ENCODE peak calls at places on chromosomes 6 and 20, in six cellular contexts. F is lower leg skin, J is epithelial cell of proximal tubule, L is mesothelial cell of epicardium, Z is fibroblast of lung, C is fibroblast of villous mesenchyme. M is an unnamed sample.

GRCh38 chr6:48194596-48195295 is 83.7 kb upstream of the PTCHD4 start:
- DNase-seq in F (no peak), J (peak), L (no peak), Z (peak), C (no peak), M (no peak)

GRCh38 chr6:87908978-87909802 is 138.5 kb upstream of the SPACA1 start:
- DNase-seq in F (no peak), J (no peak), L (no peak), Z (no peak), C (no peak), M (no peak)

GRCh38 chr6:80457044-80457933 is 350.8 kb downstream of the BCKDHB start:
- DNase-seq in F (peak), J (peak), L (no peak), Z (peak), C (peak), M (no peak)

GRCh38 chr6:103177800-103178199 is 1681.9 kb downstream of the HACE1 start:
- DNase-seq in F (no peak), J (no peak), L (no peak), Z (no peak), C (no peak), M (no peak)

GRCh38 chr6:89034586-89035251 is 45.8 kb upstream of the PNRC1 start:
- DNase-seq in F (peak), J (peak), L (no peak), Z (peak), C (peak), M (no peak)

GRCh38 chr6:153511896-153512496 is 380.9 kb upstream of the RGS17 start:
- DNase-seq in F (no peak), J (no peak), L (no peak), Z (peak), C (peak), M (no peak)

GRCh38 chr20:50318709-50319108 is 128.1 kb downstream of the CEBPB start:
- DNase-seq in F (no peak), J (no peak), L (no peak), Z (no peak), C (no peak), M (no peak)

GRCh38 chr6:37487891-37488290 is 11.8 kb downstream of the CCDC167 start:
- DNase-seq in F (no peak), J (no peak), L (no peak), Z (no peak), C (no peak), M (no peak)

GRCh38 chr6:75206338-75207210 is 721 bp upstream of the COL12A1 start:
- DNase-seq in F (no peak), J (no peak), L (no peak), Z (no peak), C (peak), M (peak)

GRCh38 chr20:21739682-21740081 is 34.2 kb downstream of the PAX1 start:
- DNase-seq in F (no peak), J (no peak), L (no peak), Z (no peak), C (no peak), M (no peak)

GRCh38 chr20:21251278-21251677 is 51.9 kb upstream of the XRN2 start:
- DNase-seq in F (no peak), J (no peak), L (no peak), Z (no peak), C (peak), M (no peak)

GRCh38 chr6:624979-625378 is 31.9 kb downstream of the HUS1B start:
- DNase-seq in F (no peak), J (no peak), L (no peak), Z (peak), C (peak), M (no peak)
- TF ChIP-seq CTCF in F (no peak), J (peak), L (no peak), Z (peak), C (peak), M (peak)

GRCh38 chr20:3472105-3472504 is 1.3 kb downstream of the ATRN start:
- DNase-seq in F (no peak), J (no peak), L (no peak), Z (no peak), C (no peak), M (no peak)

GRCh38 chr20:3471397-3472021 is 691 bp downstream of the ATRN start:
- DNase-seq in F (no peak), J (no peak), L (no peak), Z (no peak), C (no peak), M (no peak)

GRCh38 chr20:3470627-3471396 is at the start of gene ATRN:
- DNase-seq in F (peak), J (no peak), L (peak), Z (peak), C (peak), M (peak)

GRCh38 chr20:3473324-3473723 is 2.5 kb downstream of the ATRN start:
- DNase-seq in F (no peak), J (no peak), L (no peak), Z (no peak), C (no peak), M (no peak)

GRCh38 chr20:3470208-3470626 is 601 bp upstream of the ATRN start:
- DNase-seq in F (no peak), J (no peak), L (no peak), Z (no peak), C (no peak), M (no peak)
- TF ChIP-seq CTCF in F (no peak), J (no peak), L (no peak), Z (no peak), C (no peak), M (no peak)

GRCh38 chr20:33240923-33241322 is 5.1 kb downstream of the BPIFA1 start:
- DNase-seq in F (no peak), J (no peak), L (no peak), Z (no peak), C (no peak), M (no peak)
- TF ChIP-seq CTCF in F (no peak), J (no peak), L (no peak), Z (no peak), C (no peak), M (no peak)

GRCh38 chr6:15485875-15486274 is 177.0 kb downstream of the DTNBP1 start:
- DNase-seq in F (no peak), J (no peak), L (no peak), Z (no peak), C (no peak), M (no peak)

GRCh38 chr6:15490242-15491100 is 172.4 kb downstream of the DTNBP1 start:
- DNase-seq in F (no peak), J (no peak), L (no peak), Z (no peak), C (no peak), M (no peak)

GRCh38 chr6:15489563-15489962 is 173.3 kb downstream of the DTNBP1 start:
- DNase-seq in F (no peak), J (no peak), L (no peak), Z (no peak), C (no peak), M (no peak)

GRCh38 chr6:15484115-15484514 is 178.7 kb downstream of the DTNBP1 start:
- DNase-seq in F (no peak), J (no peak), L (no peak), Z (no peak), C (no peak), M (no peak)

DNA sequence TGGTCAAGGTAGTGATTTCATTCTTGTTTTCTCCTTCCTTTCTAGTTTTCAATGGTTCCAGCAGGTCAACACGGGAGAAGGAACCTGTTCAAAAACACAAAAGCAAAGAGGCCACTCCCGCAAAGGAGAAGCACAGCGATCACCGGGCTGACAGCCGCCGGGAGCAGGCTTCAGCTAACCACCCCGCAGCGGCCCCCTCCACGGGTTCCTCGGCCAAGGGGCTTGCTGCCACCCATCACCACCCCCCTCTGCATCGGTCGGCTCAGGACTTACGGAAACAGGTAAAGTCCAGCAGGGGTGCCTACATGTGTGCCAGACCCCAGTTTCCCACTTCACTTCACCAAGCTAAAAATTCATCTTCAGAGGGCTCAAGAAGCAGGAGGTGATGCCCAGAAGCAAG is 175.6 kb downstream of the DTNBP1 start:
- DNase-seq in F (no peak), J (no peak), L (no peak), Z (no peak), C (no peak), M (no peak)
- TF ChIP-seq CTCF in F (no peak), J (no peak), L (no peak), Z (no peak), C (no peak), M (no peak)

DNA sequence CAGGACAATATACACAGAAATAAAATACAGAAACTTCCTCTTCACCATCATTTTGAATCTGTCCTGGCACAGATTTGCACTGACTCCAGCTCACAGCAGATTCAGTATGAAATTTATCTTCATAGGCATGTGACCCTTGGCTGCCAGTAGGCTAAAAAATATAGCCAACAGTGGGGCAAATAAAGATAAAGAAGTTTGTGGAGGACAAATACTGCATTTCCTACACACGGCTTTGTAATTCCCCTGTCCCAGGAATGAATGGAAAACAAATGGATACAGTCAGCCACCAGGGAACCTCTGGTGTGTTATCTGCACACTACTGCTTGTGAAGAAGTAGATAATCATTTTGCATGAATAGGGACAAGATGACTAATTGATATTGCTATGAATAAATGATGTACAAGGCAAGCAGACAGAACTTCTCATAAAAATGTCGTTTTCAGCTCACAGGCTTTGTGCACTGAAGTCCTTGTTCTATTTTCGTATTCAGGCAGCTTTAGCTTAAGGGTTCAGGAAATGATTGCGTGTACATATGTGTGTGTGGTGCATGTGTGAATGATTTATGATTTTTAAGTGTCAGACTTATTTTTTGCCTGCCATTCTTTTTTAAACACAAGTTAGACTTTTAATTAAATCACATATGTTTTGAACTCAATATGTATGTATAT is 543.7 kb upstream of the JAG1 start:
- DNase-seq in F (no peak), J (no peak), L (no peak), Z (peak), C (peak), M (no peak)
- TF ChIP-seq CTCF in F (no peak), J (no peak), L (no peak), Z (no peak), C (no peak), M (no peak)

GRCh38 chr6:379367-380181 is 12.0 kb upstream of the IRF4 start:
- DNase-seq in F (no peak), J (no peak), L (no peak), Z (no peak), C (no peak), M (no peak)
- TF ChIP-seq CTCF in F (no peak), J (no peak), L (no peak), Z (no peak), C (no peak), M (no peak)

M was measured in D721Med.